ENCODE peak calls at places on chromosomes 5 and 9, in four cellular contexts. G, R, J and X are unnamed samples.

GRCh38 chr5:68435611-68436010 is 220.1 kb downstream of the PIK3R1 start:
- DNase-seq in G (no peak), R (no peak), J (no peak), X (no peak)

GRCh38 chr9:15642369-15642962 is 89.6 kb downstream of the CCDC171 start:
- DNase-seq in G (peak; percentile 53), R (peak; percentile 59), J (no peak), X (peak; percentile 60)

GRCh38 chr9:98943682-98944129 is at the start of gene COL15A1:
- DNase-seq in G (no peak), R (peak; percentile 67), J (peak; percentile 49), X (no peak)

GRCh38 chr9:94921072-94921471 is 194.6 kb downstream of the AOPEP start:
- DNase-seq in G (peak; percentile 73), R (peak; percentile 64), J (no peak), X (peak; percentile 67)

GRCh38 chr5:40150896-40151295 is 528.8 kb upstream of the PTGER4 start:
- DNase-seq in G (peak; percentile 0), R (no peak), J (no peak), X (no peak)

GRCh38 chr9:89978185-89978584 is 373.4 kb downstream of the GADD45G start:
- DNase-seq in G (peak; percentile 21), R (no peak), J (no peak), X (no peak)

GRCh38 chr5:154513669-154514084 is 35.6 kb upstream of the HAND1 start:
- DNase-seq in G (no peak), R (no peak), J (no peak), X (peak; percentile 65)

GRCh38 chr9:78778843-78779486 is 482.0 kb downstream of the PSAT1 start:
- DNase-seq in G (no peak), R (no peak), J (no peak), X (no peak)

GRCh38 chr5:94243612-94244011 is 374.8 kb downstream of the KIAA0825 start:
- DNase-seq in G (peak; percentile 54), R (peak; percentile 18), J (no peak), X (peak; percentile 52)

GRCh38 chr9:130698514-130698913 is 4.9 kb downstream of the EXOSC2 start:
- DNase-seq in G (peak; percentile 37), R (peak; percentile 29), J (no peak), X (no peak)

GRCh38 chr9:128203842-128204551 is 818 bp downstream of the DNM1 start:
- DNase-seq in G (peak; percentile 47), R (peak; percentile 76), J (peak; percentile 34), X (no peak)

GRCh38 chr5:122434120-122434519 is 122.1 kb downstream of the SNCAIP start:
- DNase-seq in G (no peak), R (no peak), J (no peak), X (no peak)

GRCh38 chr5:90849939-90850338 is 291.3 kb downstream of the ADGRV1 start:
- DNase-seq in G (no peak), R (no peak), J (no peak), X (no peak)

GRCh38 chr5:170809551-170809950 is 26.0 kb downstream of the GABRP start:
- DNase-seq in G (peak; percentile 71), R (peak; percentile 70), J (no peak), X (peak; percentile 60)

GRCh38 chr9:16180546-16180945 is 627.7 kb downstream of the CCDC171 start:
- DNase-seq in G (peak; percentile 51), R (no peak), J (no peak), X (peak; percentile 64)

GRCh38 chr5:141941307-141941706 is 16.7 kb downstream of the PCDH12 start:
- DNase-seq in G (no peak), R (peak; percentile 47), J (no peak), X (peak; percentile 46)

GRCh38 chr9:113886933-113887332 is 10.8 kb downstream of the ZNF618 start:
- DNase-seq in G (no peak), R (peak; percentile 9), J (no peak), X (no peak)

GRCh38 chr5:65861830-65862241 is 64.5 kb upstream of the ERBIN start:
- DNase-seq in G (peak; percentile 92), R (peak; percentile 91), J (no peak), X (peak; percentile 76)

GRCh38 chr9:3922846-3923245 is 377.0 kb downstream of the GLIS3 start:
- DNase-seq in G (no peak), R (no peak), J (no peak), X (no peak)

DNA sequence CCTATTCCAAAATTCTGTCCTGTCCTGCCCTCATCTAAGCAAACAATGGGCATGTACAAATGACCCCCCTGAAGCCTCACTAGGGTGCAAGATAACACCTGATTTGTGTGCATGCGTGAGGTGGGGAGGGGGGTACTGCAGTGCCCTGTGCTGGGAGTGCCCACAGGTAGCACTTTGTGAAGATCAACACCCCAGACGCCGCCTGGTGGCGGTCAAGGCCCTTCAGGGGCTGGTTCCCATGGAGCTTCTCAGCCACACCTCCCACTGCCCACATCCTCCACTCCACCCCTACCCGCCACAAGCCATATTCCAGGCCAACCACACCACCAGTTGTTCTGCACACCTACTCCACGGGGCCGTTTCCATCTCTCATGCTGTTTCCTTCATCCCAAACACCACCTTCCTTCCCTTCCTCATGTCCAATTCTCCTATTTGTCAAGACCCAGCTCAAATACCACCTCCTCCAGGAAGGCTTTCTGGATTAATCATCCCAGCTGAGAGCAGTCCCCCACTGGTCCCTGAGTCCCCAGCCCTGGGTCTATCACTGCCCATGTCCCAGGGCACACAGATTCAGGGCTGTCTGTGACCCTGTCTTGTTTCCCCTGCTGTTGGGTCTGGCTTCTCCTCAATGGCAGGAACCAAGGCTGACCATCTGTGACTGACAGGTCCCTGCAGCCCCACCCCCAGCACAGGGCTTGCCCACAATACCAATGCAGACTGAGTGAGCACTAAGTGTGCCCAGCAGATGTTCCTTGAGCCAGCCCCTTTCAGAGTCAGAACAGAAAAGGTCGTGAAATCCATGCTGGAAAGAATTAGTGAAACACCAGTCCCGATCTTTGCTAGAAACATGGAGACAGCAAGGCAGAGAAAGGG is 178.4 kb downstream of the PAX5 start:
- DNase-seq in G (no peak), R (no peak), J (no peak), X (no peak)
- TF ChIP-seq CTCF in G (peak; percentile 11), R (no peak), J (peak; percentile 28), X (no peak)

GRCh38 chr9:82993856-82994605 is 68.9 kb downstream of the RASEF start:
- DNase-seq in G (no peak), R (no peak), J (no peak), X (no peak)
- H3K4me3 ChIP-seq in G (no peak overlapping the region), R (no peak overlapping the region), J (no peak overlapping the region), X (no peak overlapping the region)

DNA sequence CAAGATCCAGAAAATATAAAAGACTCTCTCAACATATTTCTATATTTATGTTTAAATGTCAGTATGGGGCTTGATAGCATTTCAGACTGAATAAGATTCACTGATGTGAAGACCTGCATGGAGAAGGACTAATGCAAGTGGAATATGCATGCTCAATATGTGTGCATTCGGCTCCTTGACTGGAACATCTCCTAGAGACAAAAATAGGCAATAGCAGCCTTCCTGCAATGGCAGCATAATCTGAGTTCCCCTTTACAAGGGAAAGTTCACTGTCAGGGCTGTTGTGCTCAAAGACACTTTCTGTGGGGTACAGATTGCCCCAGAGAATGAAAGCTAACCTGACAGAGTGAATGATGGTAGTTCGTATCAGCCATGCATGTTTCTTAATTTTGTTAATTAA is 42.4 kb downstream of the STARD4 start:
- DNase-seq in G (no peak), R (no peak), J (no peak), X (no peak)
- TF ChIP-seq CTCF in G (peak; percentile 10), R (no peak), J (no peak), X (no peak)

GRCh38 chr9:35604578-35605335 is at the start of gene TESK1:
- DNase-seq in G (peak; percentile 34), R (peak; percentile 84), J (peak; percentile 77), X (peak; percentile 36)

GRCh38 chr9:35608221-35608620 is 3.2 kb downstream of the TESK1 start:
- DNase-seq in G (no peak), R (no peak), J (no peak), X (no peak)

GRCh38 chr9:35605336-35606137 is 475 bp downstream of the TESK1 start:
- DNase-seq in G (no peak), R (peak; percentile 35), J (no peak), X (no peak)

GRCh38 chr9:35606138-35606504 is 1.1 kb downstream of the TESK1 start:
- DNase-seq in G (no peak), R (no peak), J (no peak), X (no peak)

GRCh38 chr9:35606726-35607125 is 1.7 kb downstream of the TESK1 start:
- DNase-seq in G (no peak), R (no peak), J (no peak), X (no peak)
- H3K4me3 ChIP-seq in G (no peak overlapping the region), R (peak overlapping the region; percentile 71), J (peak overlapping the region; percentile 82), X (no peak overlapping the region)

DNA sequence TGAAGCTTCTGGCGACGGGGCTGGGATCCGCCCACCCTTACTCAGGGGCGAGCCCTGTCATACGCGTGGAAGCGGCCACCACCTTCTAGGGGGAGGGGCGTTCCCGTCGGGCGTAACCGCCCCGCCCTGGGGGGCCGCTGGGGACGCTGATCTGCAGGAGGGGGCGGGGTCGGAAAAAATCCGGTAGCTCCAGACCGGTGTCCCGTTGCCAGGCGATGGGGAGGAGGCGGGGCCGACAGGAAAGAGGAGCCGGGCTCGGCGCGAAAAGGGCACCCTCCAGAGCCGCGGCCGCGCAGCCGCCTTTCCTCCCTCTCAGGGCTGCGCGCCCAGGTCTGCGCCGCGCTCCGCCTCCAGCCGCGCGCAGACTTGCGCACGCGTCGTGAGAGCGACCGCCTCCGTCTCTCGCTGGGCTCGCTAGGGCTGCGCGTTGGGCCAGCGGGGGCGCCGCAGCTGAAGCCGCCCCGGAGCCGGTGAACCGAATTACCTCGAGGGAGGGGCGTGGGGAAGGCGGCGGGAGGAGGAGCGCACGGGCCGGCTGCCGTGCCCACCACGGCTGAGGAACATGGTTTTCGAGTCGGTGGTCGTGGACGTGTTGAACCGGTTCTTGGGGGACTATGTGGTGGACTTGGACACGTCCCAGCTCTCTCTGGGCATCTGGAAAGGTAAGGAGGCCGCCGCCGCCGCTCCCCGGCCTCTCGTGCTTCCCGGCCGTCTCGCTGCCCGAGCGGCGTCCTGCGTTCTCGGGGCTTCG is at the start of gene VPS13A:
- DNase-seq in G (peak; percentile 91), R (peak; percentile 97), J (peak; percentile 95), X (peak; percentile 83)
- TF ChIP-seq CTCF in G (peak; percentile 34), R (peak; percentile 11), J (peak; percentile 27), X (no peak)

DNA sequence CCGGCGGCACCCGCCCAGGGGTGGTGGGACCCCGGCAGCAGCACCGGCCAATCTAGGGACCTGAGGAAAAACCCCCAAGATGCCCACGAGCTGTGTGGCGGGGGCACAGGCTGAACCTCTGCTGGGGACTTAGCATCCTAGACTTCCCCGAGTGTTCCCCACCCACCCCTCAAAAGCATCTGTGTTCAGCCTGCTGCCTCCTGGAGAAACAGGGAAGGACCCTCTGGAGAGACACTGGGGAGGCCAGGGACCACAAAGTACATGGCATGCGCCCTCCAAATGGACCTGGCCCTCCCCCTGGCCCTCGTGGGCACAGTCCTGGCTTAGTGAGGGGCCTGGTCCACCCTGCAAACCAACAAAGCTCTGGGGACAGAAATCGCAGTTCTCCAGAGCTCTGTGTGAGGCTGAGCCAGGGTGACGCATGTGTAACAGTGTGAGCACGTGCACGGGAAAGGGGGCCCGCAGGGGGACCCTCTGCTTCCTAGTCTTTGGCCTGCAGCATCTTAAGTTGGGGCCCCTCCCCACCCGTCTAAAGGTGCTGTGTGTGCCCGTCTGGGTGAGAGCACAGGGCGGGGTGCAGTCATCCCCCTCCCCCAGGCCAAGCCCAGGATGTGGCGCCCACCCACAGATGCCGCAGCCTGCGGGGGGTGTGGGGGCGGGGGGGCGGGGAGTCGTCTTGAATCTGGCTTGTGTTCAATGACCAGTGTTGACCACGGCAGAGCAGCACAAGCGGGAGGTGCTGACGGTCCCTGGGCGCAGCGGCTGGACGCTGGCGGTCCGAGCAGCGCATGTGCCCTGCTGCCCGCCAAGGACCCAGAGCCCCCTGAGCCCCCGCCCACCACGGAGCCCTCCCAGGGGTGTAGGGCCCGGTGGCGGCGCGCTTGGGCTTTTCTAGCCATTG is 668 bp upstream of the KCNT1 start:
- DNase-seq in G (no peak), R (no peak), J (no peak), X (no peak)
- H3K4me3 ChIP-seq in G (no peak overlapping the region), R (no peak overlapping the region), J (peak overlapping the region; percentile 49), X (no peak overlapping the region)